ENCODE peak calls at places on chromosomes 5 and 9, in seven cellular contexts. P is putamen; A is stimulated activated CD8-positive, alpha-beta memory T cell treated with anti-CD3 and anti-CD28 coated beads, Interleukin-12 subunit alpha, Interleukin-12 subunit beta, amount 100 ng/mL, for 4 hours; Y is hippocampal formation; I is AG09309; X is fibroblast of pulmonary artery; B is head of caudate nucleus. G is an unnamed sample.
A peak's percentile ranks its signal among the peaks of the same experiment; 100 is the strongest.

GRCh38 chr5:88667187-88668141 is 215.5 kb downstream of the MEF2C start:
- DNase-seq in P (peak; percentile 53), A (no peak), Y (no peak), I (no peak), X (no peak), B (peak; percentile 48), G (no peak)

GRCh38 chr5:65032250-65032649 is 263.5 kb downstream of the CWC27 start:
- DNase-seq in P (no peak), A (no peak), Y (no peak), I (peak; percentile 95), X (peak; percentile 98), B (no peak), G (no peak)

GRCh38 chr9:70852711-70853240 is 268.6 kb downstream of the TRPM3 start:
- DNase-seq in P (no peak), A (no peak), Y (no peak), I (no peak), X (peak; percentile 37), B (no peak), G (no peak)

GRCh38 chr5:143405063-143405746 is 1.7 kb upstream of the NR3C1 start:
- DNase-seq in P (peak; percentile 87), A (peak; percentile 79), Y (peak; percentile 76), I (no peak), X (peak; percentile 85), B (peak; percentile 92), G (peak; percentile 87)

GRCh38 chr9:112831281-112831851 is 59.3 kb downstream of the SLC46A2 start:
- DNase-seq in P (no peak), A (no peak), Y (no peak), I (no peak), X (peak; percentile 35), B (no peak), G (no peak)

GRCh38 chr5:40681351-40682311 is 1.9 kb downstream of the PTGER4 start:
- DNase-seq in P (no peak), A (no peak), Y (no peak), I (no peak), X (no peak), B (no peak), G (no peak)

GRCh38 chr5:170113517-170113891 is 7.8 kb downstream of the FOXI1 start:
- DNase-seq in P (no peak), A (no peak), Y (no peak), I (no peak), X (no peak), B (no peak), G (no peak)

GRCh38 chr9:32603914-32604852 is 31.2 kb upstream of the NDUFB6 start:
- DNase-seq in P (no peak), A (no peak), Y (no peak), I (no peak), X (no peak), B (no peak), G (no peak)

GRCh38 chr5:72619251-72619650 is 112.0 kb upstream of the ZNF366 start:
- DNase-seq in P (no peak), A (no peak), Y (no peak), I (no peak), X (no peak), B (no peak), G (no peak)

GRCh38 chr9:86405926-86406325 is 51.7 kb upstream of the TUT7 start:
- DNase-seq in P (peak; percentile 85), A (no peak), Y (peak; percentile 33), I (peak; percentile 63), X (peak; percentile 90), B (peak; percentile 58), G (no peak)

GRCh38 chr5:997711-998110 is 10.9 kb upstream of the NKD2 start:
- DNase-seq in P (no peak), A (no peak), Y (no peak), I (no peak), X (no peak), B (peak; percentile 20), G (no peak)

GRCh38 chr9:27407491-27407890 is 110.5 kb upstream of the EQTN start:
- DNase-seq in P (no peak), A (no peak), Y (no peak), I (no peak), X (no peak), B (no peak), G (no peak)

GRCh38 chr9:33354651-33355211 is 47.6 kb downstream of the AQP7 start:
- DNase-seq in P (no peak), A (no peak), Y (no peak), I (no peak), X (peak; percentile 84), B (no peak), G (no peak)

GRCh38 chr5:31993182-31993961 is 180.7 kb downstream of the GOLPH3 start:
- DNase-seq in P (no peak), A (no peak), Y (no peak), I (peak; percentile 66), X (peak; percentile 50), B (no peak), G (no peak)

GRCh38 chr5:9903806-9904205 is 273.7 kb upstream of the TAS2R1 start:
- DNase-seq in P (no peak), A (no peak), Y (no peak), I (no peak), X (peak; percentile 57), B (no peak), G (no peak)

GRCh38 chr5:11737010-11737409 is 167.2 kb downstream of the CTNND2 start:
- DNase-seq in P (no peak), A (no peak), Y (no peak), I (no peak), X (no peak), B (no peak), G (no peak)

GRCh38 chr5:157267766-157268480 is 2.0 kb downstream of the CYFIP2 start:
- DNase-seq in P (no peak), A (no peak), Y (peak; percentile 44), I (no peak), X (no peak), B (no peak), G (no peak)

GRCh38 chr5:145743396-145744061 is 91.6 kb downstream of the PRELID2 start:
- DNase-seq in P (no peak), A (no peak), Y (no peak), I (no peak), X (no peak), B (no peak), G (no peak)

GRCh38 chr5:78633710-78634109 is 14.9 kb downstream of the LHFPL2 start:
- DNase-seq in P (no peak), A (no peak), Y (no peak), I (no peak), X (no peak), B (no peak), G (no peak)

GRCh38 chr5:78269088-78269703 is 25.3 kb downstream of the AP3B1 start:
- DNase-seq in P (no peak), A (no peak), Y (peak; percentile 26), I (no peak), X (peak; percentile 36), B (no peak), G (no peak)

GRCh38 chr9:21813575-21814473 is 11.4 kb downstream of the MTAP start:
- DNase-seq in P (peak; percentile 79), A (no peak), Y (peak; percentile 76), I (peak; percentile 62), X (peak; percentile 93), B (peak; percentile 57), G (no peak)

GRCh38 chr9:126524353-126525077 is 89.2 kb upstream of the LMX1B start:
- DNase-seq in P (no peak), A (no peak), Y (no peak), I (no peak), X (no peak), B (no peak), G (no peak)

GRCh38 chr5:167765341-167765740 is 526.1 kb upstream of the WWC1 start:
- DNase-seq in P (no peak), A (no peak), Y (no peak), I (no peak), X (no peak), B (no peak), G (no peak)

GRCh38 chr9:86943223-86943870 is 4.0 kb downstream of the GAS1 start:
- DNase-seq in P (no peak), A (no peak), Y (no peak), I (no peak), X (peak; percentile 78), B (no peak), G (no peak)

GRCh38 chr5:179332741-179333290 is 12.4 kb downstream of the ADAMTS2 start:
- DNase-seq in P (no peak), A (no peak), Y (no peak), I (no peak), X (no peak), B (no peak), G (no peak)

GRCh38 chr5:55063220-55063863 is 39.1 kb upstream of the GZMA start:
- DNase-seq in P (no peak), A (no peak), Y (no peak), I (no peak), X (peak; percentile 3), B (no peak), G (no peak)

GRCh38 chr5:432201-432927 is 10.6 kb upstream of the EXOC3 start:
- DNase-seq in P (no peak), A (no peak), Y (no peak), I (no peak), X (no peak), B (peak; percentile 2), G (no peak)

GRCh38 chr9:124449381-124450151 is 685 bp upstream of the ADGRD2 start:
- DNase-seq in P (no peak), A (no peak), Y (no peak), I (no peak), X (no peak), B (no peak), G (no peak)

GRCh38 chr5:95960802-95961616 is 642 bp downstream of the ELL2 start:
- DNase-seq in P (peak; percentile 76), A (peak; percentile 66), Y (peak; percentile 53), I (no peak), X (peak; percentile 84), B (peak; percentile 83), G (no peak)

GRCh38 chr9:95437559-95437958 is 79.2 kb downstream of the PTCH1 start:
- DNase-seq in P (no peak), A (no peak), Y (no peak), I (no peak), X (no peak), B (no peak), G (no peak)

GRCh38 chr5:30152431-30152830 is 1041.1 kb upstream of the CDH6 start:
- DNase-seq in P (no peak), A (no peak), Y (no peak), I (no peak), X (no peak), B (no peak), G (no peak)

GRCh38 chr5:54525226-54525625 is 7.7 kb downstream of the SNX18 start:
- DNase-seq in P (no peak), A (no peak), Y (no peak), I (no peak), X (no peak), B (no peak), G (no peak)

GRCh38 chr5:16701134-16702094 is 84.6 kb upstream of the RETREG1 start:
- DNase-seq in P (no peak), A (no peak), Y (no peak), I (no peak), X (no peak), B (no peak), G (no peak)

GRCh38 chr5:143514915-143515314 is 111.4 kb upstream of the NR3C1 start:
- DNase-seq in P (no peak), A (no peak), Y (no peak), I (peak; percentile 69), X (no peak), B (no peak), G (no peak)

GRCh38 chr5:3139596-3139995 is 388.1 kb upstream of the IRX2 start:
- DNase-seq in P (peak; percentile 51), A (no peak), Y (peak; percentile 1), I (no peak), X (no peak), B (no peak), G (no peak)

GRCh38 chr5:125481506-125482455 is 735.3 kb upstream of the ZNF608 start:
- DNase-seq in P (no peak), A (no peak), Y (no peak), I (no peak), X (no peak), B (no peak), G (no peak)

GRCh38 chr5:91125916-91126315 is 257.2 kb downstream of the ARRDC3 start:
- DNase-seq in P (no peak), A (no peak), Y (no peak), I (no peak), X (no peak), B (no peak), G (no peak)

GRCh38 chr5:83321656-83322055 is 149.9 kb upstream of the VCAN start:
- DNase-seq in P (no peak), A (no peak), Y (no peak), I (peak; percentile 23), X (peak; percentile 39), B (no peak), G (no peak)

G was measured in H1.